ENCODE peak calls at places on chromosomes 2 and 18, in five cellular contexts. H, J, P, B and K are unnamed samples.
A peak's percentile ranks its signal among the peaks of the same experiment; 100 is the strongest.

GRCh38 chr2:37011126-37011525 is 44.8 kb upstream of the STRN start:
- DNase-seq in H (no peak), J (no peak), P (no peak), B (no peak), K (no peak)

GRCh38 chr2:65075605-65076344 is 19.6 kb downstream of the CEP68 start:
- DNase-seq in H (no peak), J (no peak), P (peak; percentile 41), B (no peak), K (peak; percentile 81)

GRCh38 chr18:23106575-23106974 is 28.7 kb upstream of the CABLES1 start:
- DNase-seq in H (no peak), J (no peak), P (no peak), B (no peak), K (no peak)

GRCh38 chr2:31132786-31133185 is 5.5 kb downstream of the GALNT14 start:
- DNase-seq in H (no peak), J (no peak), P (no peak), B (no peak), K (no peak)

GRCh38 chr18:6370410-6370809 is 44.3 kb downstream of the L3MBTL4 start:
- DNase-seq in H (no peak), J (no peak), P (no peak), B (no peak), K (no peak)

GRCh38 chr2:240601061-240601830 is 14.7 kb downstream of the CAPN10 start:
- DNase-seq in H (peak; percentile 42), J (peak; percentile 10), P (no peak), B (no peak), K (peak; percentile 71)

GRCh38 chr2:231287696-231288095 is 89.3 kb downstream of the ARMC9 start:
- DNase-seq in H (no peak), J (no peak), P (no peak), B (no peak), K (no peak)

GRCh38 chr2:11071207-11071606 is 84.1 kb upstream of the SLC66A3 start:
- DNase-seq in H (no peak), J (no peak), P (peak; percentile 5), B (no peak), K (no peak)

GRCh38 chr2:119638891-119639539 is 40.0 kb upstream of the TMEM177 start:
- DNase-seq in H (no peak), J (no peak), P (no peak), B (peak; percentile 66), K (peak; percentile 67)

GRCh38 chr2:61016392-61017002 is 1.0 kb upstream of the PEX13 start:
- DNase-seq in H (no peak), J (no peak), P (no peak), B (peak; percentile 12), K (no peak)

GRCh38 chr2:102940684-102941083 is 178.9 kb downstream of the TMEM182 start:
- DNase-seq in H (no peak), J (no peak), P (no peak), B (no peak), K (no peak)

GRCh38 chr2:187453078-187453641 is 5.1 kb upstream of the CALCRL start:
- DNase-seq in H (no peak), J (no peak), P (no peak), B (peak; percentile 27), K (no peak)

GRCh38 chr18:3578621-3579020 is 128.6 kb downstream of the TGIF1 start:
- DNase-seq in H (no peak), J (no peak), P (no peak), B (no peak), K (no peak)

GRCh38 chr2:226306969-226307368 is 492.7 kb downstream of the IRS1 start:
- DNase-seq in H (no peak), J (no peak), P (no peak), B (no peak), K (no peak)

GRCh38 chr2:96534131-96534530 is 2.4 kb upstream of the ARID5A start:
- DNase-seq in H (no peak), J (no peak), P (no peak), B (no peak), K (no peak)

GRCh38 chr2:241339839-241340471 is 16.1 kb upstream of the FARP2 start:
- DNase-seq in H (no peak), J (no peak), P (no peak), B (no peak), K (no peak)

GRCh38 chr2:54520687-54521086 is 64.6 kb downstream of the SPTBN1 start:
- DNase-seq in H (no peak), J (no peak), P (no peak), B (no peak), K (no peak)

GRCh38 chr2:32284321-32284720 is 6.6 kb downstream of the YIPF4 start:
- DNase-seq in H (no peak), J (no peak), P (no peak), B (no peak), K (no peak)

GRCh38 chr18:72544092-72544886 is at the start of gene CBLN2:
- DNase-seq in H (peak; percentile 57), J (no peak), P (peak; percentile 17), B (peak; percentile 91), K (peak; percentile 69)

GRCh38 chr2:215442392-215442787 is 6.5 kb upstream of the FN1 start:
- DNase-seq in H (no peak), J (no peak), P (no peak), B (no peak), K (no peak)

GRCh38 chr2:84885111-84885510 is 4.2 kb upstream of the TRABD2A start:
- DNase-seq in H (no peak), J (no peak), P (no peak), B (no peak), K (no peak)

GRCh38 chr2:203656522-203657287 is 49.7 kb upstream of the CD28 start:
- DNase-seq in H (peak; percentile 88), J (peak; percentile 26), P (peak; percentile 31), B (peak; percentile 11), K (no peak)

GRCh38 chr18:49846263-49846662 is 32.9 kb upstream of the ACAA2 start:
- DNase-seq in H (peak; percentile 46), J (no peak), P (no peak), B (no peak), K (no peak)

GRCh38 chr2:103898561-103898960 is 955.4 kb upstream of the POU3F3 start:
- DNase-seq in H (no peak), J (no peak), P (no peak), B (no peak), K (no peak)

GRCh38 chr2:190863946-190864345 is 16.7 kb upstream of the GLS start:
- DNase-seq in H (no peak), J (no peak), P (peak; percentile 33), B (no peak), K (no peak)

GRCh38 chr2:133711226-133711625 is 143.0 kb upstream of the NCKAP5 start:
- DNase-seq in H (no peak), J (no peak), P (no peak), B (peak; percentile 89), K (no peak)

GRCh38 chr2:94879314-94879981 is 8.2 kb downstream of the TEKT4 start:
- DNase-seq in H (no peak), J (no peak), P (no peak), B (no peak), K (no peak)

GRCh38 chr2:72330673-72331072 is 183.0 kb upstream of the CYP26B1 start:
- DNase-seq in H (no peak), J (no peak), P (no peak), B (no peak), K (no peak)

GRCh38 chr2:28544915-28545589 is 49.2 kb downstream of the PLB1 start:
- DNase-seq in H (no peak), J (no peak), P (no peak), B (no peak), K (no peak)

GRCh38 chr18:50571606-50572005 is 11.7 kb downstream of the MAPK4 start:
- DNase-seq in H (no peak), J (no peak), P (no peak), B (no peak), K (no peak)

GRCh38 chr2:105798595-105798994 is 53.9 kb downstream of the NCK2 start:
- DNase-seq in H (no peak), J (no peak), P (no peak), B (no peak), K (no peak)
- H3K4me1 ChIP-seq in H (peaks cover 6% of the 10 kb centered on the region), J (peaks cover 58% of the 10 kb centered on the region), P (peaks cover 48% of the 10 kb centered on the region), B (peaks cover 38% of the 10 kb centered on the region), K (peaks cover 18% of the 10 kb centered on the region)

DNA sequence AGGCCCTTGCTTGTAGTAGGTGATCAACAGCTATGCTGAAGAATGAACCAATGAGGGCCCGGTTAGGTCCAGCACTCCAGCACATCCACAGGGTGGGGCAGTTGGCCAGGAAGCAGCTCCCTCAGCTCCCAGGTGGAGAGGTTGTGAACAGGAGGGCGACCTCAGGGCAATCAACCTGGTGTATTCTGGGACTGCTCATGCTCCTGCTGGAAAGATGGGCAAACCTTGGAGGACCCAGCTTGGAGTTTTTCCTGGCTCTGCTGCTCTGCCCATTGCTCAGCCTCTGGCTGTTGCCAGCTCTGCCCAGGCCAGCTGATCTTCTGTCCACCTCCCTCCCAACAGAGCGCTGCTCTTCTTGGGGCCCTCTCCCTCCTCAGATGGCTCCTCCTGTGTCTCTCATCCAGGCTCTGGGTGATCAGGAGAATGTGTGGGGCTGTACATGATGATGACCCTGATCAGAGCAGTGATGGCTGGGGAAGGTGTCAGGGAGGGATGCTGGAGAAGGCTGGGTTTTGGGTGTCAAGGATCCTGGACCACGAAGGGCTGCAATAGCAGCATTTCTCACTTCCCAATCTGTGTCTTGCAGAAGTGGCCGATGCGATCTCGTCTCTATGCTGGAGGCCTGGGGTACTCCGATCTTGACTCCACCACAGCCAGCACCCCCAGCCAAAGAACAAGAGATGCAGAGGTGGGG is 3.4 kb downstream of the TCF23 start:
- DNase-seq in H (no peak), J (no peak), P (no peak), B (no peak), K (peak; percentile 56)
- H3K27ac ChIP-seq in H (no peak overlapping the region), J (no peak overlapping the region), P (no peak overlapping the region), B (no peak overlapping the region), K (no peak overlapping the region)

GRCh38 chr2:192604295-192604694 is 409.6 kb upstream of the TMEFF2 start:
- DNase-seq in H (no peak), J (no peak), P (no peak), B (peak; percentile 1), K (no peak)
- TF ChIP-seq CTCF in H (no peak), J (no peak), P (no peak), B (no peak), K (no peak)

GRCh38 chr2:152036611-152037469 is 62.0 kb downstream of the CACNB4 start:
- DNase-seq in H (peak; percentile 63), J (peak; percentile 53), P (peak; percentile 60), B (peak; percentile 82), K (no peak)

GRCh38 chr2:152034257-152034801 is 64.5 kb downstream of the CACNB4 start:
- DNase-seq in H (no peak), J (no peak), P (no peak), B (peak; percentile 35), K (no peak)

GRCh38 chr2:152037711-152038110 is 61.1 kb downstream of the CACNB4 start:
- DNase-seq in H (no peak), J (peak; percentile 26), P (no peak), B (no peak), K (peak; percentile 76)

GRCh38 chr2:152042636-152043615 is 55.9 kb downstream of the CACNB4 start:
- DNase-seq in H (no peak), J (no peak), P (no peak), B (peak; percentile 67), K (no peak)

DNA sequence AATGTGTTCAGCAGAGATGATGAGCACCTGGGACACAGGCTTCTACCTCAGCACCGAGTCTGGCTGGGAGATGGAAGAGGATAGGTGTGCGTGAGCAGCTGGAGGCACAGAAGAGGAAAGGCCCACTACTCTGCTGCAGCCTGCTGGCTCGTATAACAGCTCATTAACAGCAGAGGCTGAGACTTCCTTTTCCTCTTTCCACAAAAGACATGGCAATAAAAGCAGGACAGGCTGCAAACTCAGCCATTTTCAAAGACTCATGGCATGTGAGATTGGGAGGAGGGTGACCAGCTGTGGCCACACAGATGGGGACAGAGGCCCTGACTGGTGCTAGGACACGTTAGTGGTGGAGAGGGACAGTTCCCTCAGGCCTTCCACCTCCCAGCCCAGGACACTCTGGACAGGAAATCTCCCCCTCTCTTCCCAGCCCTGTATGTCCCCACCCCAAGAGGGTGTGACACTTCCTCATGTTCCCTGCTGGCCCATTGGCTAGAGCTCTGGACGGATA is 60.3 kb downstream of the CACNB4 start:
- DNase-seq in H (no peak), J (no peak), P (no peak), B (no peak), K (no peak)
- H3K4me1 ChIP-seq in H (no peaks in the 10 kb centered on the region), J (no peaks in the 10 kb centered on the region), P (peaks cover 6% of the 10 kb centered on the region), B (peaks cover 30% of the 10 kb centered on the region), K (peaks cover 6% of the 10 kb centered on the region)